ENCODE peak calls at places on chromosomes 3 and 15, in seven cellular contexts. A is ovary, T is A549, E is MM.1S, M is lower lobe of right lung, H is psoas muscle, W is IMR-90. Y is an unnamed sample.

GRCh38 chr15:67840747-67841634 is 1.1 kb upstream of the RNU6-1 start:
- DNase-seq in H (no peak), A (no peak), W (peak; percentile 58), E (no peak), M (no peak), T (peak; percentile 86), Y (peak; percentile 34)

GRCh38 chr15:100663066-100663465 is 60.7 kb downstream of the ASB7 start:
- DNase-seq in W (no peak), T (peak; percentile 87), A (no peak), H (no peak), M (no peak), E (no peak), Y (no peak)

GRCh38 chr15:63194291-63194681 is 4.9 kb downstream of the RAB8B start:
- DNase-seq in M (no peak), H (no peak), T (no peak), E (no peak), A (no peak), W (no peak), Y (no peak)

GRCh38 chr3:43161684-43162512 is 56.0 kb upstream of the POMGNT2 start:
- DNase-seq in H (no peak), M (no peak), A (no peak), T (no peak), W (peak; percentile 78), E (peak; percentile 70), Y (no peak)

GRCh38 chr3:119240101-119240581 is 537 bp downstream of the B4GALT4 start:
- DNase-seq in E (no peak), A (peak; percentile 50), M (no peak), W (no peak), T (peak; percentile 23), H (peak; percentile 21), Y (peak; percentile 74)

GRCh38 chr3:163261056-163261455 is 1764.4 kb downstream of the OTOL1 start:
- DNase-seq in W (no peak), M (no peak), T (no peak), A (no peak), H (no peak), E (no peak), Y (no peak)

GRCh38 chr3:165210132-165210531 is 13.9 kb upstream of the SLITRK3 start:
- DNase-seq in M (no peak), A (no peak), T (no peak), E (no peak), W (no peak), H (no peak), Y (no peak)

GRCh38 chr3:126129408-126129891 is 45.5 kb upstream of the SLC41A3 start:
- DNase-seq in E (no peak), W (peak; percentile 9), T (no peak), A (peak; percentile 8), H (peak; percentile 52), M (peak; percentile 76), Y (peak; percentile 6)

GRCh38 chr3:107347717-107348116 is 29.5 kb upstream of the CCDC54 start:
- DNase-seq in E (no peak), H (no peak), M (no peak), T (no peak), W (no peak), A (no peak), Y (no peak)

GRCh38 chr3:5198986-5199731 is 11.7 kb downstream of the EDEM1 start:
- DNase-seq in W (no peak), E (peak; percentile 51), M (no peak), T (no peak), H (no peak), A (no peak), Y (no peak)

GRCh38 chr3:79012946-79013362 is 754.8 kb downstream of the ROBO1 start:
- DNase-seq in E (no peak), M (no peak), H (no peak), T (no peak), A (no peak), W (peak; percentile 11), Y (no peak)

GRCh38 chr3:170802164-170803151 is 67.5 kb downstream of the RPL22L1 start:
- DNase-seq in M (no peak), A (no peak), E (no peak), T (no peak), H (peak; percentile 16), W (peak; percentile 99), Y (no peak)

GRCh38 chr3:149936812-149937230 is 33.9 kb downstream of the PFN2 start:
- DNase-seq in M (no peak), E (peak; percentile 66), A (no peak), H (no peak), W (peak; percentile 62), T (peak; percentile 33), Y (peak; percentile 29)

GRCh38 chr3:11200679-11200952 is 46.3 kb downstream of the HRH1 start:
- DNase-seq in E (no peak), A (no peak), W (peak; percentile 33), H (no peak), T (no peak), M (no peak), Y (no peak)

GRCh38 chr15:60646595-60646994 is 167.7 kb upstream of the ICE2 start:
- DNase-seq in A (no peak), M (no peak), H (no peak), E (no peak), T (no peak), W (no peak), Y (no peak)

GRCh38 chr15:64523240-64523639 is 62.9 kb downstream of the ZNF609 start:
- DNase-seq in H (no peak), M (no peak), T (no peak), W (no peak), E (no peak), A (no peak), Y (no peak)

GRCh38 chr15:101608182-101608581 is 44.0 kb downstream of the TM2D3 start:
- DNase-seq in M (no peak), T (no peak), H (no peak), A (no peak), E (no peak), W (no peak), Y (no peak)

GRCh38 chr15:66008920-66009572 is 139.8 kb downstream of the RAB11A start:
- DNase-seq in A (no peak), M (no peak), H (no peak), E (no peak), T (peak; percentile 86), W (no peak), Y (peak; percentile 80)

GRCh38 chr15:39079296-39079834 is 501.5 kb upstream of the THBS1 start:
- DNase-seq in M (no peak), W (peak; percentile 94), T (peak; percentile 19), E (no peak), A (no peak), H (no peak), Y (peak; percentile 47)

GRCh38 chr15:57352535-57353316 is 23.6 kb upstream of the CGNL1 start:
- DNase-seq in T (no peak), M (no peak), A (no peak), W (no peak), E (no peak), H (no peak), Y (no peak)

GRCh38 chr3:155313303-155313702 is 19.8 kb upstream of the STRIT1 start:
- DNase-seq in H (no peak), E (no peak), A (no peak), W (no peak), M (no peak), T (no peak), Y (no peak)

GRCh38 chr3:15783361-15783969 is 14.3 kb downstream of the ANKRD28 start:
- DNase-seq in M (no peak), T (no peak), E (no peak), A (no peak), W (peak; percentile 85), H (no peak), Y (no peak)

GRCh38 chr3:15781131-15781530 is 16.6 kb downstream of the ANKRD28 start:
- DNase-seq in W (no peak), M (no peak), H (no peak), T (no peak), A (no peak), E (no peak), Y (no peak)

GRCh38 chr3:15779111-15779510 is 18.7 kb downstream of the ANKRD28 start:
- DNase-seq in H (no peak), E (no peak), M (no peak), T (no peak), A (no peak), W (no peak), Y (no peak)

GRCh38 chr3:15781637-15782402 is 16.0 kb downstream of the ANKRD28 start:
- DNase-seq in T (no peak), E (no peak), M (no peak), H (no peak), W (no peak), A (no peak), Y (no peak)

GRCh38 chr3:15782429-15782828 is 15.3 kb downstream of the ANKRD28 start:
- DNase-seq in E (no peak), H (no peak), A (no peak), W (no peak), M (no peak), T (no peak), Y (no peak)
- H3K4me1 ChIP-seq in E (no peaks in the 10 kb centered on the region), H (peaks cover 41% of the 10 kb centered on the region), A (peaks cover 3% of the 10 kb centered on the region), W (peaks cover 12% of the 10 kb centered on the region), M (peaks cover 11% of the 10 kb centered on the region), T (peaks cover 63% of the 10 kb centered on the region), Y (peaks cover 14% of the 10 kb centered on the region)

GRCh38 chr15:27499191-27499590 is 528.2 kb downstream of the GABRG3 start:
- DNase-seq in W (no peak), T (no peak), H (no peak), E (no peak), A (no peak), M (no peak), Y (no peak)
- TF ChIP-seq CTCF in W (no peak), T (no peak), H (no peak), E (no peak), A (no peak), M (no peak), Y (no peak)

GRCh38 chr15:98835889-98836288 is 171.7 kb downstream of the PGPEP1L start:
- DNase-seq in E (no peak), W (no peak), T (no peak), A (no peak), M (no peak), H (no peak), Y (no peak)

GRCh38 chr15:98840010-98840409 is 167.6 kb downstream of the PGPEP1L start:
- DNase-seq in E (no peak), T (no peak), W (no peak), H (no peak), A (no peak), M (no peak), Y (no peak)

GRCh38 chr15:98830034-98830634 is 177.5 kb downstream of the PGPEP1L start:
- DNase-seq in T (no peak), W (no peak), H (no peak), M (no peak), A (no peak), E (no peak), Y (no peak)

GRCh38 chr15:98838387-98839259 is 169.0 kb downstream of the PGPEP1L start:
- DNase-seq in T (no peak), A (no peak), W (no peak), H (no peak), E (no peak), M (no peak), Y (no peak)

DNA sequence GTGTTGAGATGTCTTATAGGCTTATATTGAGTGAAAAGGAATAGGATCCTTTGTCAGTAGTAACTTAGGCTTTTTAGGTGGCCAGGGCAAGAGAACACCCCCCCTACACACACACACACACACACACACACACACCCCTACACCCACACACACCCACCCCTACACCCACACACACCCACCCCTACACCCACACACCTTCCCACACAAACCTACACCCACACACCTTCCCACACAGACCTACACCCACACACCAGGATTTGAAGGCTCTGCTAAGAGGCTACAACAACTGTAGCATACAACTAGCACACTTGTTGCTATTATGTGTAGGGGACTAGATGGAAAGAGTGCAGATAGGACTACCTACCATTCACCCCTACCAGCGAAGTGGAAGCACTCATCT is 172.6 kb downstream of the PGPEP1L start:
- DNase-seq in M (no peak), T (no peak), A (no peak), W (no peak), E (no peak), H (no peak), Y (no peak)
- H3K9me3 ChIP-seq in M (peaks cover 40% of the 10 kb centered on the region), T (peaks cover 44% of the 10 kb centered on the region), A (no peaks in the 10 kb centered on the region), W (peaks cover 24% of the 10 kb centered on the region), E (no peaks in the 10 kb centered on the region), H (peaks cover 32% of the 10 kb centered on the region), Y (peaks cover 14% of the 10 kb centered on the region)

GRCh38 chr15:93243573-93243972 is 154.6 kb upstream of the RGMA start:
- DNase-seq in H (no peak), M (no peak), A (no peak), E (no peak), T (no peak), W (no peak), Y (no peak)
- H3K4me1 ChIP-seq in H (no peaks in the 10 kb centered on the region), M (peaks cover 4% of the 10 kb centered on the region), A (peaks cover 11% of the 10 kb centered on the region), E (no peaks in the 10 kb centered on the region), T (no peaks in the 10 kb centered on the region), W (no peaks in the 10 kb centered on the region), Y (no peaks in the 10 kb centered on the region)

Y was measured in transverse colon.